ENCODE peak calls at places on chromosome 4, in four cellular contexts. O, Y, K and M are unnamed samples.

GRCh38 chr4:94452476-94453300 is 946 bp downstream of the PDLIM5 start:
- DNase-seq in Y (peak), K (peak), O (peak), M (peak)

GRCh38 chr4:156252300-156253016 is 298.8 kb upstream of the CTSO start:
- DNase-seq in Y (no peak), K (peak), O (no peak), M (no peak)

GRCh38 chr4:4425119-4425690 is 38.3 kb downstream of the NSG1 start:
- DNase-seq in K (peak), O (no peak), Y (peak), M (no peak)

GRCh38 chr4:150656882-150657281 is 74.9 kb downstream of the MAB21L2 start:
- DNase-seq in Y (no peak), O (no peak), K (no peak), M (no peak)

GRCh38 chr4:100933628-100934027 is 413.7 kb downstream of the PPP3CA start:
- DNase-seq in K (peak), Y (no peak), O (no peak), M (no peak)

GRCh38 chr4:25970241-25970675 is 56.2 kb downstream of the SMIM20 start:
- DNase-seq in O (no peak), K (no peak), Y (no peak), M (peak)

GRCh38 chr4:22707390-22707789 is 14.7 kb downstream of the GBA3 start:
- DNase-seq in Y (no peak), K (no peak), O (no peak), M (no peak)

GRCh38 chr4:57110635-57111546 is 706 bp upstream of the IGFBP7 start:
- DNase-seq in Y (peak), K (peak), O (peak), M (peak)

GRCh38 chr4:3851881-3852280 is 85.7 kb downstream of the ADRA2C start:
- DNase-seq in K (no peak), O (no peak), Y (no peak), M (no peak)

GRCh38 chr4:26490111-26490979 is at the start of gene CCKAR:
- DNase-seq in Y (no peak), K (no peak), O (no peak), M (no peak)

GRCh38 chr4:13860126-13860525 is 232.6 kb upstream of the BOD1L1 start:
- DNase-seq in K (no peak), O (no peak), Y (no peak), M (no peak)

GRCh38 chr4:152479428-152480026 is 56.4 kb downstream of the FBXW7 start:
- DNase-seq in K (peak), O (no peak), Y (no peak), M (no peak)

GRCh38 chr4:48970471-48970921 is 15.6 kb upstream of the CWH43 start:
- DNase-seq in K (peak), O (no peak), Y (no peak), M (no peak)

GRCh38 chr4:106502106-106502699 is 133.6 kb upstream of the GIMD1 start:
- DNase-seq in O (peak), Y (no peak), K (peak), M (peak)

GRCh38 chr4:76212851-76213414 is 691 bp downstream of the SCARB2 start:
- DNase-seq in K (peak), O (peak), Y (no peak), M (peak)